ENCODE peak calls at places on chromosomes 7 and 10, in nine cellular contexts. W is SK-N-SH; J is Peyer's patch; B is neuronal stem cell; N is stomach; M is NT2/D1; L is fibroblast of lung; I is CD8-positive, alpha-beta T cell; D is GM23338. F is an unnamed sample.

GRCh38 chr7:13197501-13197900 is 510.1 kb downstream of the ARL4A start:
- DNase-seq in W (no peak), J (no peak), B (no peak), N (no peak), M (no peak), L (peak; percentile 58), I (no peak), D (no peak), F (no peak)

GRCh38 chr7:157278167-157278790 is 58.5 kb upstream of the DNAJB6 start:
- DNase-seq in W (peak; percentile 53), J (no peak), B (no peak), N (no peak), M (no peak), L (no peak), I (no peak), D (no peak), F (no peak)

GRCh38 chr10:36181421-36181820 is 539.3 kb upstream of the FZD8 start:
- DNase-seq in W (no peak), J (no peak), B (no peak), N (no peak), M (no peak), L (peak; percentile 34), I (no peak), D (no peak), F (no peak)

GRCh38 chr7:46810986-46811385 is 770.9 kb downstream of the TNS3 start:
- DNase-seq in W (no peak), J (no peak), B (no peak), N (no peak), M (no peak), L (no peak), I (no peak), D (no peak), F (no peak)

GRCh38 chr7:155455132-155455693 is 2.7 kb upstream of the EN2 start:
- DNase-seq in W (peak; percentile 35), J (no peak), B (no peak), N (no peak), M (no peak), L (no peak), I (no peak), D (no peak), F (no peak)

GRCh38 chr10:129507216-129507615 is 40.2 kb downstream of the MGMT start:
- DNase-seq in W (no peak), J (no peak), B (no peak), N (no peak), M (no peak), L (no peak), I (no peak), D (no peak), F (no peak)

GRCh38 chr7:150567168-150567567 is at the start of gene GIMAP4:
- DNase-seq in W (no peak), J (no peak), B (no peak), N (no peak), M (no peak), L (no peak), I (no peak), D (no peak), F (no peak)

GRCh38 chr10:49418328-49418727 is 22.4 kb upstream of the DRGX start:
- DNase-seq in W (no peak), J (no peak), B (no peak), N (no peak), M (no peak), L (no peak), I (no peak), D (peak; percentile 30), F (no peak)

GRCh38 chr10:110762109-110762848 is 109.4 kb upstream of the PDCD4 start:
- DNase-seq in W (no peak), J (no peak), B (no peak), N (no peak), M (no peak), L (no peak), I (no peak), D (no peak), F (no peak)
- H3K4me3 ChIP-seq in W (no peak overlapping the region), J (no peak overlapping the region), B (no peak overlapping the region), N (no peak overlapping the region), M (no peak overlapping the region), L (no peak overlapping the region), I (no peak overlapping the region), D (no peak overlapping the region), F (no peak overlapping the region)

GRCh38 chr7:74306737-74307469 is 17.7 kb downstream of the CLIP2 start:
- DNase-seq in W (peak; percentile 64), J (peak; percentile 59), B (no peak), N (peak; percentile 50), M (no peak), L (peak; percentile 64), I (no peak), D (peak; percentile 40), F (no peak)

GRCh38 chr7:74305987-74306736 is 17.0 kb downstream of the CLIP2 start:
- DNase-seq in W (peak; percentile 48), J (no peak), B (no peak), N (no peak), M (no peak), L (no peak), I (no peak), D (peak; percentile 2), F (no peak)

GRCh38 chr7:74304550-74304949 is 15.3 kb downstream of the CLIP2 start:
- DNase-seq in W (no peak), J (no peak), B (no peak), N (no peak), M (no peak), L (no peak), I (no peak), D (no peak), F (no peak)

GRCh38 chr7:74311305-74311744 is 22.1 kb downstream of the CLIP2 start:
- DNase-seq in W (no peak), J (peak; percentile 72), B (no peak), N (no peak), M (no peak), L (peak; percentile 47), I (no peak), D (no peak), F (no peak)

DNA sequence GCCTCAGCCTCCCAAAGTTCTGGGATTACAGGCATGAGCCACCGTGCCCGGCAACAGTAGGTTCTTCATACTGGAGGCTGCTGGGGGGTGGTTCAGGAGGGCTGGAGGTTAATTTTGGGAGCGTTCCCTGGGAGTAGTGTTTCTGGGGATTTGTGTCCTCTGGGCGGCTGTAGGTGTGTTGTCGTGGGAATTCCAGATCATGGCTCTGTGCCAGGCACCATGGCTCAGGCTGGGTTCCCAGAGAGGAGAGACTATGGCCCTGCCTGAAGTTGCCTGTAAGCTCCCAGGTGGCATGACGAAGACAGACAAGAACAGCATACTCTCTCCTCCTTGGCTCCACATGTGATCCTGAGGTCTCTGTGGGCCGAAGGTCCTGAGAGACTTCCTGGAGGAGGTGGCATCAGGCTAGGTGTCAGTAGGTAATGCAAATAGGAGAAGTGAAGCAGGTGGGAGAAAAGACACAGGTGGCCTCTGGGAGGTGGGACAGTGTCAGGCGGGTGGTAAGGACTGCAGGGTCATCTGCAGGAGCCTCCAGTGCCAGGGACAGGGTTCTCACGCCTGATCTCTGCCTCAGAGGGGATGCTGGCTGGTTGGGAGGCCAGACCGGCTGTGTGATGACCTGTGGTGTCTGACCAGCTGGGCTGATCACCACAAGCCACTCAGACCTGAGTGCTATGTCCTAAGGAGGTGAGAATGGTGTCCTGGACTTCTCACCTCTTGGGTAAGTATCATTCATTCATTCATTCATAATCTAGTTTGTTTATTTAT is 18.7 kb downstream of the CLIP2 start:
- DNase-seq in W (peak; percentile 28), J (no peak), B (no peak), N (peak; percentile 59), M (no peak), L (no peak), I (no peak), D (no peak), F (no peak)
- H3K4me1 ChIP-seq in W (peaks cover 11% of the 10 kb centered on the region), J (peaks cover 4% of the 10 kb centered on the region), B (peaks cover 13% of the 10 kb centered on the region), N (peaks cover 57% of the 10 kb centered on the region), M (peaks cover 16% of the 10 kb centered on the region), L (peaks cover 11% of the 10 kb centered on the region), I (peaks cover 16% of the 10 kb centered on the region), D (peaks cover 7% of the 10 kb centered on the region), F (peaks cover 3% of the 10 kb centered on the region)

GRCh38 chr7:2219606-2220005 is 13.1 kb downstream of the MAD1L1 start:
- DNase-seq in W (no peak), J (no peak), B (no peak), N (no peak), M (no peak), L (no peak), I (no peak), D (no peak), F (no peak)

GRCh38 chr7:2217206-2217605 is 15.5 kb downstream of the MAD1L1 start:
- DNase-seq in W (no peak), J (no peak), B (no peak), N (no peak), M (no peak), L (no peak), I (no peak), D (no peak), F (no peak)

GRCh38 chr7:2218444-2218785 is 14.3 kb downstream of the MAD1L1 start:
- DNase-seq in W (no peak), J (no peak), B (no peak), N (no peak), M (no peak), L (no peak), I (no peak), D (no peak), F (no peak)

GRCh38 chr7:2219136-2219535 is 13.6 kb downstream of the MAD1L1 start:
- DNase-seq in W (no peak), J (no peak), B (no peak), N (no peak), M (no peak), L (no peak), I (no peak), D (no peak), F (no peak)

DNA sequence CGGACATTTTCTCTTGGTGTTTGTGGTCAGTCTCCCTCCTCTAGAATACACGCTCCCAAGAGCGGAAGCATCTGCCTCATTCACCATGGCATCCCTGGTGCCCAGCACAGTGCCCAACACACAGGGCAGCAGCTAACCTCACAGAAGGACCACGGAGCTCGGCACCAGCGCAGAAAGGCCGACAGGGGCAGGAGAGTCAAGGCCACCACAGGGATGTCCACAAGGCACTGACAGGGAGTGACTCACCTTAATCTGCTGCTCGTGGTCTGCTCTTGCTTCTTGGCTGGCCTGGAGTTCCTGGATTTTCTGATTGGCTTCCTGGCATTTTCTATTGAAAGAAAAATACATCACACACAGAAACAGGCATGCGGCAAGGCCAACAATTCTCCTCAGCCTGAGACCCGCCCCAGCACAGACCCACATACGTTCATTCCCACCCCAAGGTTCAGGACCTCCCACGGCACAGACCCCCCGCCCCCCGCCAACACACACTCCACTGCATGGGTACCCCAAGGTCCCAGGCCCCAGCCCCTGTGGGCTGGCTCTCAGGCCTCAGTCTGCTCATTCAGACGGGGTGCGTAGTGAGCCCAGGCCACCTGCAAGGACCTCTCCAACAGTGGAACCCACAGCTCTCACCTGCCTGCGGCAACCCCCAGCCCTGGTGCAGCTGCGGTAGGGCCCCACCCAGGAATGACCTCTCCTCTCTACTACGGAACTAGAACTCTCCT is 14.9 kb downstream of the MAD1L1 start:
- DNase-seq in W (no peak), J (no peak), B (no peak), N (no peak), M (no peak), L (no peak), I (no peak), D (no peak), F (no peak)
- H3K36me3 ChIP-seq in W (peaks cover 57% of the 10 kb centered on the region), J (no peaks in the 10 kb centered on the region), B (peaks cover 85% of the 10 kb centered on the region), N (peaks cover 57% of the 10 kb centered on the region), M (peaks cover 97% of the 10 kb centered on the region), L (peaks cover 9% of the 10 kb centered on the region), I (peaks cover 15% of the 10 kb centered on the region), D (peaks cover 20% of the 10 kb centered on the region), F (peaks cover 42% of the 10 kb centered on the region)

DNA sequence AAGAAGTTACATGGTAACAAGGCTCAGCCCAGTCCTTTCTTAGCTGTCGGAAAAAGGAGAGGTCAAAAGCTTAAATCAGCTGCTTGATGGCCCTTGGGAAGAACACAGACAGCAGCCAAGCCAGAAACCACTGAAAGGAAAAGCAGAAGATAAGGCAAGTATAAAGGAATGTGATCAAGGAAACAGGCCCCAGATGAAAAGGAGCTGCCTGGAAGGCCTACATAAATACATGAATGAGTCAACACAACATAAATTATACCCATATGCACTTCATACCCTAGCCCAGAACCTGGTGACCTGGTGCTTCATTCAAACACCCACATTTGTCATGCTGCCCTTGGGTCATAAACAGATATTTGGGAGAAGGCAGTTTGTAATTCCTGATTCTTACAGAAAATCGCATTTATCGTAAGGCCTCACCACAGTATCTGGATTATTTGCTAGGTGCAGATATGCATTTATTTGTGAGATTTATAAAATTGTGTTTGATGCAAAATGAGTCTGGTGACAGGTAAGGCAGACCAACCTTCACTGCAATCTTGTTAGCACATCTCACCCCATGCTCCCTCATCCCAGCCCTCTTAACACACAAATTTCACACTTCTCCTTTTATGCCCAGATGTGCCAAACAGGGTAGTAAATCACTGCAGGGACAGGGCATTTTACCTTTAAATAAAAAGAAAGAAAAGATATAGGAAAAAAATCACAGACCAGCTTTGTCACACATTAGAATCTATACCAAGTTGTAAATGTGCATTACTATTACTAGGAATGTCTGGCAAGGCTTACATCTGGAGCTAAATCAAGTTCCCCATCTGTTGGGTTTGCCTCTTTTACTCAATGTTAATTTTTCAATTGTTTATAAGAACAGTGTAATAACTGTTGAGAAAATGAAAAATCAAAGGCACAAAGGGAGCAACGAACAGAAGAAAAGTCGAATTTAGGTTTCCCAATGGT is 95.0 kb upstream of the KCNIP2 start:
- DNase-seq in W (no peak), J (no peak), B (no peak), N (no peak), M (no peak), L (peak; percentile 89), I (no peak), D (no peak), F (no peak)
- H3K4me3 ChIP-seq in W (no peak overlapping the region), J (no peak overlapping the region), B (no peak overlapping the region), N (no peak overlapping the region), M (no peak overlapping the region), L (peak overlapping the region; percentile 17), I (no peak overlapping the region), D (no peak overlapping the region), F (no peak overlapping the region)